ENCODE peak calls at places on chromosomes 16 and 17, in five cellular contexts. T is Kasumi-1; G is RCC 7860; P is COR-L47; I is CD8-positive, alpha-beta memory T cell. N is an unnamed sample.

GRCh38 chr16:926715-927114 is 44.1 kb downstream of the LMF1 start:
- DNase-seq in T (no peak), G (no peak), P (no peak), I (no peak), N (no peak)

GRCh38 chr17:16935241-16935663 is 36.7 kb downstream of the TNFRSF13B start:
- DNase-seq in T (no peak), G (no peak), P (no peak), I (no peak), N (no peak)

GRCh38 chr16:66425651-66426050 is 1.4 kb upstream of the BEAN1 start:
- DNase-seq in T (no peak), G (no peak), P (no peak), I (no peak), N (no peak)

GRCh38 chr16:70696952-70697600 is 11.2 kb upstream of the MTSS2 start:
- DNase-seq in T (peak), G (no peak), P (no peak), I (no peak), N (no peak)

GRCh38 chr17:40551091-40551873 is 14.0 kb downstream of the CCR7 start:
- DNase-seq in T (no peak), G (no peak), P (no peak), I (no peak), N (no peak)

GRCh38 chr16:82730901-82731300 is 104.1 kb downstream of the CDH13 start:
- DNase-seq in T (no peak), G (no peak), P (no peak), I (no peak), N (no peak)

GRCh38 chr16:48165961-48166578 is 10.3 kb upstream of the ABCC12 start:
- DNase-seq in T (no peak), G (no peak), P (no peak), I (no peak), N (no peak)

GRCh38 chr16:2838928-2839327 is 8.8 kb downstream of the ZG16B start:
- DNase-seq in T (no peak), G (peak), P (peak), I (peak), N (peak)

GRCh38 chr16:84616515-84616914 is 1.4 kb downstream of the COTL1 start:
- DNase-seq in T (peak), G (no peak), P (no peak), I (no peak), N (no peak)

GRCh38 chr17:19508327-19508867 is 25.3 kb upstream of the SLC47A1 start:
- DNase-seq in T (peak), G (no peak), P (no peak), I (peak), N (peak)

GRCh38 chr17:48597775-48598631 is 4.4 kb upstream of the HOXB5 start:
- DNase-seq in T (no peak), G (peak), P (peak), I (no peak), N (no peak)

N was measured in T-helper 1 cell.